ENCODE peak calls at places on chromosomes 12 and 14, in ten cellular contexts. One of them, this sample, is unnamed.

GRCh38 chr12:29200586-29200985 is 51.5 kb downstream of the FAR2 start:
- DNase-seq in colonic mucosa: no peak
- DNase-seq in omental fat pad: no peak
- DNase-seq in PC-9: no peak
- DNase-seq in endothelial cell: no peak
- DNase-seq in mucosa of descending colon: no peak
- DNase-seq in fibroblast of mammary gland: no peak
- DNase-seq in heart left ventricle: no peak
- DNase-seq in fibroblast of pulmonary artery: no peak
- DNase-seq in GM13977: no peak
- DNase-seq in this sample: no peak

GRCh38 chr14:100554082-100554677 is 33.0 kb downstream of the BEGAIN start:
- DNase-seq in fibroblast of mammary gland: peak; percentile 37
- DNase-seq in omental fat pad: no peak
- DNase-seq in GM13977: no peak
- DNase-seq in PC-9: peak; percentile 9
- DNase-seq in endothelial cell: no peak
- DNase-seq in mucosa of descending colon: peak; percentile 87
- DNase-seq in colonic mucosa: peak; percentile 86
- DNase-seq in heart left ventricle: peak; percentile 52
- DNase-seq in fibroblast of pulmonary artery: peak; percentile 39
- DNase-seq in this sample: peak; percentile 43

GRCh38 chr12:13186292-13186691 is 10.2 kb upstream of the EMP1 start:
- DNase-seq in mucosa of descending colon: no peak
- DNase-seq in endothelial cell: no peak
- DNase-seq in colonic mucosa: no peak
- DNase-seq in fibroblast of mammary gland: no peak
- DNase-seq in PC-9: no peak
- DNase-seq in fibroblast of pulmonary artery: no peak
- DNase-seq in heart left ventricle: no peak
- DNase-seq in omental fat pad: no peak
- DNase-seq in GM13977: no peak
- DNase-seq in this sample: no peak

GRCh38 chr12:14773685-14774073 is 29.6 kb downstream of the WBP11 start:
- DNase-seq in fibroblast of pulmonary artery: peak; percentile 21
- DNase-seq in colonic mucosa: no peak
- DNase-seq in endothelial cell: peak; percentile 57
- DNase-seq in GM13977: no peak
- DNase-seq in heart left ventricle: peak; percentile 33
- DNase-seq in PC-9: no peak
- DNase-seq in omental fat pad: no peak
- DNase-seq in mucosa of descending colon: no peak
- DNase-seq in fibroblast of mammary gland: no peak
- DNase-seq in this sample: peak; percentile 52

GRCh38 chr12:96513166-96513565 is 23.8 kb downstream of the CFAP54 start:
- DNase-seq in fibroblast of pulmonary artery: no peak
- DNase-seq in colonic mucosa: no peak
- DNase-seq in fibroblast of mammary gland: no peak
- DNase-seq in PC-9: no peak
- DNase-seq in endothelial cell: no peak
- DNase-seq in mucosa of descending colon: no peak
- DNase-seq in omental fat pad: no peak
- DNase-seq in GM13977: no peak
- DNase-seq in heart left ventricle: no peak
- DNase-seq in this sample: no peak

GRCh38 chr12:68358532-68359485 is 26.6 kb upstream of the MDM1 start:
- DNase-seq in heart left ventricle: peak; percentile 46
- DNase-seq in omental fat pad: peak; percentile 46
- DNase-seq in fibroblast of pulmonary artery: peak; percentile 90
- DNase-seq in colonic mucosa: peak; percentile 78
- DNase-seq in PC-9: peak; percentile 48
- DNase-seq in endothelial cell: peak; percentile 52
- DNase-seq in GM13977: peak; percentile 44
- DNase-seq in fibroblast of mammary gland: peak; percentile 85
- DNase-seq in mucosa of descending colon: peak; percentile 92
- DNase-seq in this sample: peak; percentile 41

GRCh38 chr12:132710422-132711168 is at the start of gene PGAM5:
- DNase-seq in GM13977: peak; percentile 98
- DNase-seq in endothelial cell: peak; percentile 81
- DNase-seq in fibroblast of mammary gland: peak; percentile 59
- DNase-seq in omental fat pad: no peak
- DNase-seq in fibroblast of pulmonary artery: peak; percentile 78
- DNase-seq in PC-9: peak; percentile 87
- DNase-seq in mucosa of descending colon: peak; percentile 89
- DNase-seq in heart left ventricle: peak; percentile 87
- DNase-seq in colonic mucosa: peak; percentile 88
- DNase-seq in this sample: peak; percentile 83

GRCh38 chr12:98227162-98227561 is 288.2 kb upstream of the TMPO start:
- DNase-seq in fibroblast of mammary gland: peak; percentile 36
- DNase-seq in heart left ventricle: no peak
- DNase-seq in PC-9: no peak
- DNase-seq in GM13977: no peak
- DNase-seq in omental fat pad: no peak
- DNase-seq in endothelial cell: no peak
- DNase-seq in mucosa of descending colon: peak; percentile 2
- DNase-seq in colonic mucosa: no peak
- DNase-seq in fibroblast of pulmonary artery: peak; percentile 28
- DNase-seq in this sample: no peak

GRCh38 chr12:122282066-122282465 is 15.8 kb upstream of the VPS33A start:
- DNase-seq in omental fat pad: no peak
- DNase-seq in endothelial cell: no peak
- DNase-seq in PC-9: no peak
- DNase-seq in fibroblast of pulmonary artery: peak; percentile 81
- DNase-seq in fibroblast of mammary gland: peak; percentile 76
- DNase-seq in colonic mucosa: no peak
- DNase-seq in GM13977: no peak
- DNase-seq in heart left ventricle: no peak
- DNase-seq in mucosa of descending colon: no peak
- DNase-seq in this sample: no peak

GRCh38 chr12:82176761-82177490 is 181.3 kb downstream of the CCDC59 start:
- DNase-seq in colonic mucosa: no peak
- DNase-seq in fibroblast of mammary gland: no peak
- DNase-seq in endothelial cell: no peak
- DNase-seq in GM13977: no peak
- DNase-seq in omental fat pad: no peak
- DNase-seq in mucosa of descending colon: no peak
- DNase-seq in fibroblast of pulmonary artery: no peak
- DNase-seq in PC-9: no peak
- DNase-seq in heart left ventricle: no peak
- DNase-seq in this sample: no peak

GRCh38 chr12:117098361-117099217 is 627 bp downstream of the TESC start:
- DNase-seq in endothelial cell: no peak
- DNase-seq in mucosa of descending colon: no peak
- DNase-seq in PC-9: no peak
- DNase-seq in heart left ventricle: no peak
- DNase-seq in GM13977: peak; percentile 75
- DNase-seq in colonic mucosa: no peak
- DNase-seq in fibroblast of mammary gland: no peak
- DNase-seq in omental fat pad: no peak
- DNase-seq in fibroblast of pulmonary artery: no peak
- DNase-seq in this sample: peak; percentile 20

GRCh38 chr12:47808574-47809380 is 10.9 kb downstream of the HDAC7 start:
- DNase-seq in PC-9: no peak
- DNase-seq in mucosa of descending colon: no peak
- DNase-seq in endothelial cell: no peak
- DNase-seq in heart left ventricle: no peak
- DNase-seq in colonic mucosa: no peak
- DNase-seq in GM13977: no peak
- DNase-seq in fibroblast of mammary gland: peak; percentile 37
- DNase-seq in omental fat pad: no peak
- DNase-seq in fibroblast of pulmonary artery: no peak
- DNase-seq in this sample: no peak

GRCh38 chr12:14853966-14854365 is 10.6 kb upstream of the ART4 start:
- DNase-seq in heart left ventricle: peak; percentile 32
- DNase-seq in omental fat pad: no peak
- DNase-seq in fibroblast of pulmonary artery: no peak
- DNase-seq in colonic mucosa: no peak
- DNase-seq in fibroblast of mammary gland: no peak
- DNase-seq in endothelial cell: no peak
- DNase-seq in mucosa of descending colon: no peak
- DNase-seq in PC-9: no peak
- DNase-seq in GM13977: no peak
- DNase-seq in this sample: no peak

GRCh38 chr14:52856139-52856538 is 64.7 kb upstream of the GNPNAT1 start:
- DNase-seq in heart left ventricle: no peak
- DNase-seq in fibroblast of pulmonary artery: no peak
- DNase-seq in colonic mucosa: no peak
- DNase-seq in endothelial cell: no peak
- DNase-seq in fibroblast of mammary gland: no peak
- DNase-seq in PC-9: no peak
- DNase-seq in omental fat pad: no peak
- DNase-seq in GM13977: no peak
- DNase-seq in mucosa of descending colon: no peak
- DNase-seq in this sample: no peak

GRCh38 chr12:78703820-78704525 is 160.6 kb upstream of the SYT1 start:
- DNase-seq in omental fat pad: no peak
- DNase-seq in PC-9: no peak
- DNase-seq in heart left ventricle: no peak
- DNase-seq in fibroblast of mammary gland: peak; percentile 84
- DNase-seq in GM13977: no peak
- DNase-seq in colonic mucosa: no peak
- DNase-seq in mucosa of descending colon: no peak
- DNase-seq in endothelial cell: no peak
- DNase-seq in fibroblast of pulmonary artery: peak; percentile 80
- DNase-seq in this sample: no peak

DNA sequence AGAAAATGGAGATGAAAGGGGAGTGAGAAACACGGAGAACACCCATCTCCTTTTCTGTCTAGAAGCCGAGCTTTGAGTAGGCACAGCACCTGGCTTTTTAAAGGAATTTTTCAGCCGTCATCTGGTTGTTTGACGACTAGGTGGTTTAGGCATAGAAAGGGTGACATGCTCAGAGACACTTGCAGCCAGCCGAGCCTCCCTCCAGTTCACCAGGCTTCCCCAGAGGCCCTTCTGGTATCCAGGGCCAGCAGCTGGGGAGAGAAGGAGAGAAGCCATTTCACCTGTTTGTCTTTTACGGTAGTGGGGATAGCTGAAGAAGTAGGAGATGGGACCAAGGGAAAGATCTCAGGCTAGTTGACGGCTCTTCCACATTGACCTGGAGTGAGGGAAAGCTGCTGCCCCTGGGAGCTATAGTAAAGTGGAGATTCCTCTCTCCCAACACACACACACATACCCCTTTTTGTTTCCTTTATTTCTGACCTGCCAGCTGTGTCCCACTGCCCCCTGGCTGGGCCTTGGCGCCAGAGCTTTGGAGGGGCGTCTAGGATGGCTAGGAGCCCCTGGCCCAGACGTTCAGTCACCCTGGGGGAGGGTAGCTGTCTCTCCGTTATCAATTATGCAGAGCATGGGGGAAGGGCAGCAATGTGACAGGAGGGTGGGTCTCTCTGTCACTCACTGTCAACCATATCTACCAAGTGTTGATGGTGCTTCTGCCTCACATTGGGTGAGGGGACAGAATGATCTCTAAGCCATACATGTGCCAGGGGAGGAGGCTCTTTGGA is 5.5 kb downstream of the MAP3K12 start:
- DNase-seq in endothelial cell: no peak
- DNase-seq in PC-9: no peak
- DNase-seq in omental fat pad: no peak
- DNase-seq in fibroblast of pulmonary artery: no peak
- DNase-seq in fibroblast of mammary gland: no peak
- DNase-seq in GM13977: no peak
- DNase-seq in colonic mucosa: no peak
- DNase-seq in mucosa of descending colon: no peak
- DNase-seq in heart left ventricle: no peak
- DNase-seq in this sample: no peak
- TF ChIP-seq CTCF in endothelial cell: no peak
- TF ChIP-seq CTCF in PC-9: no peak
- TF ChIP-seq CTCF in omental fat pad: no peak
- TF ChIP-seq CTCF in fibroblast of pulmonary artery: no peak
- TF ChIP-seq CTCF in fibroblast of mammary gland: no peak
- TF ChIP-seq CTCF in GM13977: no peak
- TF ChIP-seq CTCF in colonic mucosa: no peak
- TF ChIP-seq CTCF in mucosa of descending colon: no peak
- TF ChIP-seq CTCF in heart left ventricle: no peak
- TF ChIP-seq CTCF in this sample: no peak

DNA sequence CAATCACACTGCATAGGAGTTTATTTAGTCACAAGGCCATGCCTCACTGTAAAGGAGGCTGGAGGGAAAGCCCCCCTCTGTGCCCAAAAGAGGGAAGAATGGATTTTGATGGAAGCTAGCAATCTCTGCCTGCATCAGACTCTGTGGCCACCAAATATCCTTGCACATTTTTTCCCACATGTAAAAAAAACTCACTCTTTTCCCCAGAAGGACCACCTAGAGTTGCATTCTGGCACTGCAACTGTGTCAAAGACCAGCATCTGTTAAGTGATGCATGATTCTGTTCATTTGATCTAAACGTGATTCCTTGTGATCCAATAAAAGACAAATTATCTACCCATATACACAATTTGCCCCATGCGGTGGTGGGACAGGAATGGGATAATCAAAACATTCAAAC is 8.0 kb downstream of the RHOJ start:
- DNase-seq in colonic mucosa: no peak
- DNase-seq in omental fat pad: no peak
- DNase-seq in endothelial cell: no peak
- DNase-seq in GM13977: no peak
- DNase-seq in fibroblast of mammary gland: no peak
- DNase-seq in mucosa of descending colon: no peak
- DNase-seq in PC-9: no peak
- DNase-seq in fibroblast of pulmonary artery: no peak
- DNase-seq in heart left ventricle: no peak
- DNase-seq in this sample: no peak
- TF ChIP-seq CTCF in colonic mucosa: no peak
- TF ChIP-seq CTCF in omental fat pad: no peak
- TF ChIP-seq CTCF in endothelial cell: peak; percentile 60
- TF ChIP-seq CTCF in GM13977: no peak
- TF ChIP-seq CTCF in fibroblast of mammary gland: peak; percentile 9
- TF ChIP-seq CTCF in mucosa of descending colon: no peak
- TF ChIP-seq CTCF in PC-9: no peak
- TF ChIP-seq CTCF in fibroblast of pulmonary artery: peak; percentile 20
- TF ChIP-seq CTCF in heart left ventricle: no peak
- TF ChIP-seq CTCF in this sample: peak; percentile 38

DNA sequence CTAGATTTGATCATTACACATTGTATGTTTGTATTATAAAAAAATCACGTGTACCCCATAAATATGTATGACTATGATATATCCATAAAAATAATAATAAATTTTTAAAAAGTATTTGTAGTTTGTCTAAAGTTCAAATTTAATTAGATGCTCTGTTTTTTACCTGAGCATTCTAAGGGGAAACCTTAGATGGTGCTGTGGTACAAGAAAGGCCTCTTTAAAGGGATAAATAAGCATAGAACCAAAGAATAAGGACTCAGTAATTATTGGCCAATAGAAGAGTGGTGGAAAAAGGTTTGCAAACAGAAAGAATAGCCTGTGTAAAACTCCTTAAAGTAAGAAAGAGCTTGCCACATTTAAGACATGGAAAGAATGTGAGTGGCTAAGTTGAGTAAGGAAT is 580.1 kb upstream of the SEL1L start:
- DNase-seq in GM13977: no peak
- DNase-seq in PC-9: no peak
- DNase-seq in heart left ventricle: no peak
- DNase-seq in mucosa of descending colon: no peak
- DNase-seq in colonic mucosa: no peak
- DNase-seq in endothelial cell: no peak
- DNase-seq in fibroblast of mammary gland: no peak
- DNase-seq in fibroblast of pulmonary artery: no peak
- DNase-seq in omental fat pad: no peak
- DNase-seq in this sample: no peak
- TF ChIP-seq CTCF in GM13977: no peak
- TF ChIP-seq CTCF in PC-9: no peak
- TF ChIP-seq CTCF in heart left ventricle: no peak
- TF ChIP-seq CTCF in mucosa of descending colon: no peak
- TF ChIP-seq CTCF in colonic mucosa: no peak
- TF ChIP-seq CTCF in endothelial cell: no peak
- TF ChIP-seq CTCF in fibroblast of mammary gland: no peak
- TF ChIP-seq CTCF in fibroblast of pulmonary artery: no peak
- TF ChIP-seq CTCF in omental fat pad: no peak
- TF ChIP-seq CTCF in this sample: no peak

GRCh38 chr12:128690641-128691040 is 133.1 kb downstream of the SLC15A4 start:
- DNase-seq in PC-9: no peak
- DNase-seq in mucosa of descending colon: no peak
- DNase-seq in GM13977: no peak
- DNase-seq in omental fat pad: no peak
- DNase-seq in endothelial cell: no peak
- DNase-seq in colonic mucosa: no peak
- DNase-seq in heart left ventricle: no peak
- DNase-seq in fibroblast of pulmonary artery: no peak
- DNase-seq in fibroblast of mammary gland: no peak
- DNase-seq in this sample: no peak
- TF ChIP-seq CTCF in PC-9: no peak
- TF ChIP-seq CTCF in mucosa of descending colon: no peak
- TF ChIP-seq CTCF in GM13977: no peak
- TF ChIP-seq CTCF in omental fat pad: no peak
- TF ChIP-seq CTCF in endothelial cell: no peak
- TF ChIP-seq CTCF in colonic mucosa: no peak
- TF ChIP-seq CTCF in heart left ventricle: no peak
- TF ChIP-seq CTCF in fibroblast of pulmonary artery: no peak
- TF ChIP-seq CTCF in fibroblast of mammary gland: no peak
- TF ChIP-seq CTCF in this sample: no peak

This sample was measured in nephron progenitor cell.